ENCODE peak calls at places on chromosomes 7 and 10, in six cellular contexts. L is activated CD8-positive, alpha-beta memory T cell treated with anti-CD3 and anti-CD28 coated beads for 24 hours; X is NCI-H2107; W is DMS153; Q is D341Med; K is Jurkat, Clone E6-1. Z is an unnamed sample.

GRCh38 chr7:81007053-81007452 is 88.2 kb upstream of the SEMA3C start:
- DNase-seq in L (no peak), K (no peak), X (no peak), W (no peak), Q (no peak), Z (no peak)

GRCh38 chr7:111098011-111098925 is 7.3 kb downstream of the LRRN3 start:
- DNase-seq in X (peak), L (no peak), W (peak), Q (peak), K (no peak), Z (no peak)

GRCh38 chr7:47827886-47828285 is 120.4 kb downstream of the PKD1L1 start:
- DNase-seq in X (no peak), Q (no peak), L (no peak), W (no peak), K (no peak), Z (no peak)

GRCh38 chr10:123870260-123870659 is 21.3 kb downstream of the CPXM2 start:
- DNase-seq in L (no peak), W (no peak), Q (no peak), K (no peak), X (no peak), Z (no peak)

GRCh38 chr10:31908157-31908556 is 20.5 kb downstream of the ARHGAP12 start:
- DNase-seq in Q (no peak), L (no peak), W (no peak), X (no peak), K (no peak), Z (no peak)

GRCh38 chr10:30190831-30191552 is 131.6 kb upstream of the JCAD start:
- DNase-seq in X (no peak), W (no peak), L (no peak), K (no peak), Q (no peak), Z (no peak)

GRCh38 chr10:48701139-48701901 is 16.6 kb downstream of the WDFY4 start:
- DNase-seq in X (no peak), Q (no peak), K (peak), L (no peak), W (no peak), Z (no peak)

GRCh38 chr7:155490697-155491628 is 33.0 kb downstream of the EN2 start:
- DNase-seq in Q (peak), K (no peak), X (no peak), W (peak), L (peak), Z (no peak)

GRCh38 chr7:116952640-116953371 is 495 bp upstream of the ST7 start:
- DNase-seq in X (no peak), L (no peak), K (no peak), W (no peak), Q (no peak), Z (no peak)

GRCh38 chr10:69846252-69847000 is 44.7 kb downstream of the COL13A1 start:
- DNase-seq in K (no peak), W (no peak), L (no peak), Q (no peak), X (no peak), Z (no peak)

GRCh38 chr7:134947329-134947728 is 39.0 kb upstream of the AGBL3 start:
- DNase-seq in W (no peak), L (no peak), K (no peak), Q (no peak), X (no peak), Z (no peak)

GRCh38 chr7:91852263-91852741 is 28.2 kb downstream of the MTERF1 start:
- DNase-seq in K (peak), L (no peak), X (no peak), Q (peak), W (no peak), Z (no peak)

GRCh38 chr10:10699427-10699826 is 318.2 kb upstream of the CELF2 start:
- DNase-seq in Q (no peak), W (no peak), L (no peak), X (no peak), K (no peak), Z (no peak)

GRCh38 chr10:70542565-70542938 is 60.0 kb downstream of the PRF1 start:
- DNase-seq in W (no peak), K (no peak), X (no peak), L (no peak), Q (no peak), Z (no peak)

GRCh38 chr7:148262721-148263229 is 327.8 kb upstream of the C7orf33 start:
- DNase-seq in L (peak), X (peak), K (peak), Q (peak), W (no peak), Z (no peak)

GRCh38 chr10:5559642-5560141 is 34.9 kb downstream of the CALML3 start:
- DNase-seq in L (no peak), K (no peak), X (no peak), Q (no peak), W (no peak), Z (no peak)

Z was measured in GM12878.